ENCODE peak calls at places on chromosome 4, in ten cellular contexts. R is fibroblast of mammary gland; N is left lung; E is mammary epithelial cell; C is WERI-Rb-1; L is skeletal muscle cell; F is CD8-positive, alpha-beta memory T cell; P is BE2C; A is left ventricle myocardium inferior; M is CD4-positive, alpha-beta memory T cell. H is an unnamed sample.

GRCh38 chr4:104677122-104677521 is 182.4 kb upstream of the CXXC4 start:
- DNase-seq in R (no peak), N (no peak), E (no peak), C (no peak), L (no peak), F (no peak), P (peak; percentile 64), A (no peak), M (no peak), H (no peak)

GRCh38 chr4:111013846-111014245 is 391.0 kb upstream of the PITX2 start:
- DNase-seq in R (no peak), N (no peak), E (no peak), C (no peak), L (no peak), F (no peak), P (no peak), A (no peak), M (no peak), H (no peak)

GRCh38 chr4:182492456-182492855 is 249.3 kb downstream of the TENM3 start:
- DNase-seq in R (peak; percentile 72), N (no peak), E (peak; percentile 12), C (no peak), L (peak; percentile 34), F (no peak), P (no peak), A (no peak), M (no peak), H (peak; percentile 29)

GRCh38 chr4:152485726-152486276 is 50.1 kb downstream of the FBXW7 start:
- DNase-seq in R (peak; percentile 85), N (no peak), E (peak; percentile 83), C (no peak), L (peak; percentile 75), F (no peak), P (no peak), A (no peak), M (peak; percentile 74), H (peak; percentile 80)

GRCh38 chr4:10036926-10037325 is 15.6 kb upstream of the SLC2A9 start:
- DNase-seq in R (no peak), N (no peak), E (no peak), C (no peak), L (no peak), F (no peak), P (no peak), A (no peak), M (no peak), H (no peak)

GRCh38 chr4:140673729-140674128 is 82.5 kb downstream of the TBC1D9 start:
- DNase-seq in R (peak; percentile 38), N (no peak), E (no peak), C (no peak), L (no peak), F (no peak), P (peak; percentile 75), A (no peak), M (no peak), H (no peak)

GRCh38 chr4:165506780-165507305 is 128.0 kb downstream of the CPE start:
- DNase-seq in R (no peak), N (no peak), E (no peak), C (no peak), L (no peak), F (no peak), P (no peak), A (no peak), M (no peak), H (no peak)

GRCh38 chr4:105186701-105187158 is 40.1 kb downstream of the TET2 start:
- DNase-seq in R (peak; percentile 67), N (no peak), E (peak; percentile 58), C (no peak), L (peak; percentile 41), F (no peak), P (peak; percentile 25), A (peak; percentile 24), M (no peak), H (no peak)

GRCh38 chr4:101259876-101260275 is 87.5 kb downstream of the PPP3CA start:
- DNase-seq in R (peak; percentile 39), N (no peak), E (no peak), C (no peak), L (no peak), F (no peak), P (no peak), A (no peak), M (no peak), H (peak; percentile 50)

GRCh38 chr4:138090918-138091659 is 151.1 kb downstream of the SLC7A11 start:
- DNase-seq in R (no peak), N (no peak), E (no peak), C (no peak), L (no peak), F (no peak), P (no peak), A (no peak), M (no peak), H (no peak)

GRCh38 chr4:133154725-133155124 is 5.6 kb downstream of the PCDH10 start:
- DNase-seq in R (peak; percentile 47), N (no peak), E (no peak), C (peak; percentile 44), L (no peak), F (no peak), P (peak; percentile 41), A (no peak), M (no peak), H (peak; percentile 10)

GRCh38 chr4:35151816-35152572 is 1092.3 kb downstream of the ARAP2 start:
- DNase-seq in R (no peak), N (no peak), E (no peak), C (peak; percentile 59), L (no peak), F (no peak), P (peak; percentile 61), A (no peak), M (no peak), H (peak; percentile 3)

GRCh38 chr4:8719421-8719820 is 126.9 kb downstream of the CPZ start:
- DNase-seq in R (no peak), N (peak; percentile 7), E (no peak), C (peak; percentile 2), L (no peak), F (no peak), P (no peak), A (no peak), M (no peak), H (no peak)

GRCh38 chr4:183101956-183102480 is 3.0 kb downstream of the WWC2 start:
- DNase-seq in R (peak; percentile 21), N (no peak), E (peak; percentile 12), C (no peak), L (no peak), F (no peak), P (no peak), A (no peak), M (no peak), H (no peak)

GRCh38 chr4:2378898-2379297 is 39.5 kb downstream of the ZFYVE28 start:
- DNase-seq in R (no peak), N (no peak), E (no peak), C (no peak), L (no peak), F (no peak), P (no peak), A (no peak), M (no peak), H (no peak)

GRCh38 chr4:165874072-165874798 is 1.2 kb downstream of the TLL1 start:
- DNase-seq in R (no peak), N (no peak), E (peak; percentile 50), C (peak; percentile 26), L (no peak), F (no peak), P (no peak), A (peak; percentile 12), M (no peak), H (no peak)

GRCh38 chr4:123405212-123405856 is 8.7 kb downstream of the SPRY1 start:
- DNase-seq in R (no peak), N (no peak), E (no peak), C (no peak), L (no peak), F (no peak), P (no peak), A (no peak), M (no peak), H (no peak)
- H3K4me3 ChIP-seq in R (no peak overlapping the region), N (no peak overlapping the region), E (peak overlapping the region; percentile 17), C (no peak overlapping the region), L (no peak overlapping the region), F (no peak overlapping the region), P (no peak overlapping the region), A (peak overlapping the region; percentile 87), M (no peak overlapping the region), H (no peak overlapping the region)

GRCh38 chr4:113499166-113499565 is 262.4 kb downstream of the CAMK2D start:
- DNase-seq in R (no peak), N (no peak), E (no peak), C (no peak), L (no peak), F (no peak), P (no peak), A (no peak), M (no peak), H (no peak)
- H3K4me3 ChIP-seq in R (no peak overlapping the region), N (no peak overlapping the region), E (no peak overlapping the region), C (no peak overlapping the region), L (no peak overlapping the region), F (no peak overlapping the region), P (no peak overlapping the region), A (no peak overlapping the region), M (no peak overlapping the region), H (no peak overlapping the region)

DNA sequence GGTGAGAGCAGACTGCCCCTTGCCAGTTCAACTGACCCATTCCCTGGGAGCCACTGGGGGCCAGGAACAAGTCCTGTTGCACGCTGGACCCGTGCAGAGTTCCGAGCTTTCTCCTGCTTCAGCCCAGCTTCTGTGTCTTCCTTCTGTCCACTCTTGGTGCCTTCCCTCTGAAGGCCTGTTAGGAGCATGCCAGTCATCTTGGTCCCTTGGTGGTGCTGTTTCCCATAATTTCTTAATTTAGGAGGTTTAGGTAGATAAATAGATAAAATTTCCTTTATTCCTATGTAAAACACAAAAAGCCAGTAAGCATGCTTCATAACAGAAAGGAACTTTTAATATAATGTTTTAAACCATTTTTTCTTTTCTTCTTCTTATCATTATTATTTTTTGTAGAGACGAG is 672.7 kb downstream of the CCSER1 start:
- DNase-seq in R (no peak), N (no peak), E (no peak), C (no peak), L (no peak), F (no peak), P (no peak), A (no peak), M (no peak), H (no peak)
- H3K4me3 ChIP-seq in R (no peak overlapping the region), N (no peak overlapping the region), E (no peak overlapping the region), C (no peak overlapping the region), L (no peak overlapping the region), F (no peak overlapping the region), P (no peak overlapping the region), A (no peak overlapping the region), M (no peak overlapping the region), H (no peak overlapping the region)

DNA sequence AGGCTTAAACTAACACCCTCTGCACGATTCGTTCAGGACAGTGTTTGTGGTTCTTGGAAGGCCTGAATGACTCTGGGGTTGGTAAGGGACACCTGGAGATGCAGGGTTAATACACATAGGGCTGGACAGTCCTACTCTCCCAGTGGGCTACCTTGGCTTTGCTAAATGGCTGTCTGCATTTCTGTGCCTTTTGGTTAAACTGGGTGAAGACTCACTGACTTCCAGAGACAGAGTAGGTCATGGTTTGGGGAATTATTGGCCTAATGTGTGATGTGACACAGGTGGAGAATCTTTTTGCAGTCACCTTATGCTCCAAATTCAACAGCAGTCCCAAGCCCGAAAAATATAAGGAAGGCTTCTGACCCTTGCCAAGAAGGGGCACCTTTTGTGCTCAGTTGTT is 10.5 kb downstream of the POU4F2 start:
- DNase-seq in R (no peak), N (no peak), E (no peak), C (no peak), L (no peak), F (no peak), P (no peak), A (no peak), M (no peak), H (no peak)
- H3K4me3 ChIP-seq in R (no peak overlapping the region), N (no peak overlapping the region), E (no peak overlapping the region), C (no peak overlapping the region), L (no peak overlapping the region), F (no peak overlapping the region), P (no peak overlapping the region), A (no peak overlapping the region), M (no peak overlapping the region), H (no peak overlapping the region)

H was measured in GM12865.